ENCODE peak calls at places on chromosomes 16 and 17, in ten cellular contexts. N is AG09309; U is AG04450; X is NCI-H524; V is LHCN-M2; W is SHP77; J is activated CD4-positive, alpha-beta T cell treated with anti-CD3 and anti-CD28 coated beads for 24 hours; M is left lung; H is ovary; F is NCI-H526 treated with DMSO at 0.1 percent for 48 hours. Y is an unnamed sample.

GRCh38 chr17:42918902-42919521 is 18.4 kb downstream of the G6PC1 start:
- DNase-seq in M (no peak), U (no peak), V (no peak), J (no peak), F (peak), H (no peak), W (peak), N (no peak), X (no peak), Y (no peak)

GRCh38 chr17:48994548-48995331 is 2.4 kb upstream of the IGF2BP1 start:
- DNase-seq in M (no peak), V (no peak), U (no peak), N (no peak), J (no peak), H (no peak), X (no peak), F (no peak), W (no peak), Y (no peak)

GRCh38 chr17:27819171-27819544 is 18.8 kb upstream of the NOS2 start:
- DNase-seq in H (no peak), N (no peak), W (no peak), X (no peak), V (no peak), M (no peak), J (no peak), U (no peak), F (no peak), Y (no peak)

GRCh38 chr17:296382-296781 is 56.2 kb downstream of the RPH3AL start:
- DNase-seq in N (no peak), U (no peak), X (no peak), M (no peak), W (no peak), H (peak), V (no peak), F (no peak), J (no peak), Y (no peak)

GRCh38 chr16:50096791-50097190 is 31.0 kb downstream of the HEATR3 start:
- DNase-seq in V (peak), X (no peak), F (no peak), W (no peak), N (peak), U (peak), J (no peak), H (no peak), M (no peak), Y (no peak)

GRCh38 chr17:40074871-40075215 is 12.1 kb downstream of the THRA start:
- DNase-seq in U (no peak), V (no peak), X (no peak), M (no peak), F (no peak), N (no peak), H (no peak), J (no peak), W (no peak), Y (no peak)

GRCh38 chr16:48405907-48406306 is 20.7 kb upstream of the SIAH1 start:
- DNase-seq in N (no peak), W (no peak), F (no peak), U (no peak), V (no peak), X (no peak), J (no peak), H (no peak), M (no peak), Y (no peak)

GRCh38 chr16:80008857-80009256 is 408.3 kb upstream of the MAF start:
- DNase-seq in M (no peak), N (no peak), V (no peak), F (no peak), X (no peak), H (no peak), J (no peak), U (no peak), W (no peak), Y (no peak)

GRCh38 chr16:86823895-86824671 is 245.7 kb downstream of the FOXL1 start:
- DNase-seq in M (no peak), V (peak), F (no peak), N (peak), H (no peak), X (no peak), J (no peak), W (no peak), U (peak), Y (no peak)

GRCh38 chr17:56499799-56500388 is 93.6 kb upstream of the NOG start:
- DNase-seq in W (peak), X (no peak), U (no peak), H (no peak), V (peak), J (peak), M (no peak), N (no peak), F (peak), Y (peak)

GRCh38 chr16:12819126-12820117 is 15.7 kb upstream of the CPPED1 start:
- DNase-seq in H (peak), V (peak), J (peak), U (no peak), X (peak), M (peak), N (no peak), F (peak), W (peak), Y (peak)

GRCh38 chr17:31568140-31568938 is 176.9 kb downstream of the RAB11FIP4 start:
- DNase-seq in F (no peak), H (peak), J (no peak), M (peak), X (no peak), V (no peak), W (no peak), N (no peak), U (no peak), Y (no peak)

GRCh38 chr17:80923211-80924110 is 68.2 kb upstream of the CHMP6 start:
- DNase-seq in F (no peak), X (no peak), N (no peak), U (no peak), J (no peak), H (no peak), W (no peak), V (no peak), M (peak), Y (no peak)

GRCh38 chr16:78206623-78207223 is 107.3 kb downstream of the WWOX start:
- DNase-seq in H (no peak), W (no peak), U (no peak), J (no peak), N (no peak), F (no peak), X (no peak), V (no peak), M (no peak), Y (no peak)

GRCh38 chr17:45225051-45225700 is 3.5 kb downstream of the FMNL1 start:
- DNase-seq in X (no peak), H (no peak), M (peak), U (no peak), F (no peak), J (no peak), W (no peak), N (no peak), V (peak), Y (peak)

GRCh38 chr16:58024673-58025350 is 742 bp upstream of the MMP15 start:
- DNase-seq in W (no peak), F (no peak), X (no peak), N (no peak), U (no peak), M (peak), H (no peak), J (no peak), V (no peak), Y (no peak)

GRCh38 chr17:80145076-80146075 is 1.6 kb downstream of the EIF4A3 start:
- DNase-seq in X (no peak), U (no peak), M (no peak), J (no peak), H (no peak), N (no peak), F (no peak), V (peak), W (no peak), Y (no peak)

GRCh38 chr16:56776562-56776961 is 46.6 kb downstream of the NUP93 start:
- DNase-seq in F (no peak), W (no peak), J (no peak), V (peak), H (peak), U (no peak), X (no peak), M (no peak), N (peak), Y (no peak)

GRCh38 chr17:57595942-57596695 is 149.0 kb downstream of the CCDC182 start:
- DNase-seq in J (no peak), F (no peak), U (no peak), N (no peak), W (no peak), H (no peak), M (no peak), X (no peak), V (no peak), Y (no peak)

GRCh38 chr17:50128441-50129302 is 1.3 kb downstream of the SAMD14 start:
- DNase-seq in J (no peak), H (no peak), M (no peak), X (no peak), U (no peak), W (no peak), V (no peak), N (no peak), F (no peak), Y (no peak)

GRCh38 chr17:335691-336090 is 16.9 kb downstream of the RPH3AL start:
- DNase-seq in V (no peak), W (no peak), M (peak), F (no peak), X (no peak), U (no peak), J (no peak), H (peak), N (no peak), Y (no peak)

Y was measured in NCI-H1694 treated with DMSO at 0.1 percent for 48 hours.